ENCODE peak calls at places on chromosomes 2 and 18, in six cellular contexts. C is GM12891, M is H1, T is K562, W is HepG2, P is GM12878. R is an unnamed sample.

GRCh38 chr2:8021942-8022341 is 659.9 kb upstream of the ID2 start:
- DNase-seq in T (no peak), P (no peak), M (no peak), C (no peak), W (no peak), R (no peak)

GRCh38 chr2:232588680-232589585 is 38.4 kb downstream of the EIF4E2 start:
- DNase-seq in P (no peak), T (no peak), C (no peak), M (no peak), W (no peak), R (no peak)

GRCh38 chr2:20611077-20611843 is 39.6 kb downstream of the HS1BP3 start:
- DNase-seq in W (peak; percentile 100), P (no peak), C (no peak), M (no peak), T (peak; percentile 40), R (no peak)

GRCh38 chr18:46281185-46282176 is 177.3 kb downstream of the HAUS1 start:
- DNase-seq in W (peak; percentile 44), P (no peak), M (peak; percentile 50), T (peak; percentile 59), C (peak; percentile 38), R (peak; percentile 39)

GRCh38 chr2:17877811-17878221 is 651 bp upstream of the KCNS3 start:
- DNase-seq in C (peak; percentile 20), W (no peak), M (no peak), T (no peak), P (no peak), R (peak; percentile 24)

GRCh38 chr18:42187611-42188378 is 232.8 kb downstream of the PIK3C3 start:
- DNase-seq in C (no peak), M (no peak), P (peak; percentile 46), W (no peak), T (no peak), R (no peak)

GRCh38 chr2:127859712-127860085 is 1.7 kb upstream of the POLR2D start:
- DNase-seq in W (peak; percentile 54), M (peak; percentile 54), P (no peak), C (peak; percentile 49), T (peak; percentile 70), R (peak; percentile 37)

GRCh38 chr2:29562896-29563295 is 358.5 kb downstream of the ALK start:
- DNase-seq in P (no peak), M (no peak), W (no peak), T (no peak), C (no peak), R (no peak)

GRCh38 chr2:217261452-217261851 is 401.6 kb upstream of the TNP1 start:
- DNase-seq in T (no peak), C (no peak), P (no peak), M (no peak), W (no peak), R (no peak)

GRCh38 chr18:51355841-51356240 is 158.4 kb upstream of the MEX3C start:
- DNase-seq in T (no peak), P (no peak), M (no peak), W (no peak), C (no peak), R (no peak)

GRCh38 chr2:43227830-43228280 is 1.4 kb upstream of the ZFP36L2 start:
- DNase-seq in P (no peak), T (no peak), M (no peak), C (no peak), W (peak; percentile 74), R (no peak)

GRCh38 chr2:122707224-122707824 is 951.9 kb downstream of the TSN start:
- DNase-seq in T (no peak), P (peak; percentile 70), M (no peak), C (no peak), W (no peak), R (no peak)

GRCh38 chr2:231592636-231593145 is at the start of gene TEX44:
- DNase-seq in T (no peak), P (no peak), M (no peak), C (no peak), W (no peak), R (no peak)

GRCh38 chr2:160308915-160309314 is 108.8 kb upstream of the ITGB6 start:
- DNase-seq in T (no peak), W (no peak), M (peak; percentile 23), C (no peak), P (no peak), R (no peak)

GRCh38 chr2:19346983-19347618 is 11.3 kb downstream of the OSR1 start:
- DNase-seq in P (no peak), W (no peak), C (no peak), M (no peak), T (no peak), R (no peak)

GRCh38 chr2:26730950-26731349 is 33.1 kb upstream of the SLC35F6 start:
- DNase-seq in T (no peak), M (no peak), C (no peak), W (no peak), P (no peak), R (no peak)

GRCh38 chr2:238936162-238937052 is 88.5 kb downstream of the TWIST2 start:
- DNase-seq in C (no peak), P (no peak), W (no peak), T (no peak), M (no peak), R (no peak)

GRCh38 chr2:239212553-239213419 is 188.0 kb downstream of the HDAC4 start:
- DNase-seq in W (no peak), P (no peak), C (no peak), M (no peak), T (peak; percentile 39), R (no peak)

GRCh38 chr2:151989378-151989777 is 109.5 kb downstream of the CACNB4 start:
- DNase-seq in P (no peak), W (peak; percentile 70), T (no peak), C (no peak), M (no peak), R (no peak)

GRCh38 chr2:103132536-103133217 is 370.8 kb downstream of the TMEM182 start:
- DNase-seq in C (no peak), T (no peak), M (no peak), W (no peak), P (no peak), R (no peak)

GRCh38 chr2:229563388-229563787 is 151.0 kb downstream of the DNER start:
- DNase-seq in P (no peak), W (no peak), M (no peak), T (no peak), C (no peak), R (no peak)

GRCh38 chr2:127091886-127092285 is 15.1 kb downstream of the BIN1 start:
- DNase-seq in C (no peak), T (no peak), M (no peak), P (no peak), W (no peak), R (no peak)

GRCh38 chr18:63025251-63025710 is 294.3 kb downstream of the BCL2 start:
- DNase-seq in W (no peak), M (no peak), T (no peak), P (no peak), C (no peak), R (no peak)

GRCh38 chr2:101806123-101806522 is 108.6 kb downstream of the MAP4K4 start:
- DNase-seq in P (no peak), C (no peak), W (peak; percentile 35), T (no peak), M (peak; percentile 57), R (no peak)

GRCh38 chr2:230157300-230157699 is 62.5 kb downstream of the SP110 start:
- DNase-seq in T (no peak), C (no peak), M (no peak), P (no peak), W (no peak), R (no peak)

GRCh38 chr2:163717993-163718680 is 17.7 kb downstream of the FIGN start:
- DNase-seq in T (no peak), P (no peak), M (no peak), W (peak; percentile 16), C (no peak), R (no peak)

DNA sequence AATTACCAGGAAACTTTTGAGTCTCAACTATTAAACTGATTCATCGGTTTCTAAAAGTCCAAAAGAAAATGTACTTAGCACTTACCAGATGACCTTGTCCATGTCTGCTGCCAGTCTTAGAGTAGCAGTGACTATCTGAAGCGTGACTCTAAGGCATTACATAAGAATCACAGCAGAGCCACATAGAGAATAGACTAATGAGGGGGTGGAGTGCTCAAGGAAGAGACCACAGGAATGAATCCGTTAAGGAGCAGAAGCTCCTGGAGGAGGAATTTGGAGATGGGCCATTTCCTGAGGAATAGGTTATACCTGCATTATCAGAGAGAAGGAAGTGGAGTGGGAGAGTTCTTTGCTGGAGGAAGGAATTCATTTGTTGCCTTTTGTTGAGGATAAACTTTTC is 116.0 kb downstream of the MAP3K20 start:
- DNase-seq in W (no peak), T (no peak), M (no peak), P (no peak), C (no peak), R (no peak)
- TF ChIP-seq TAF1 in W (no peak), T (no peak), M (no peak), P (no peak), C (no peak), R (no peak)

GRCh38 chr2:69032336-69032735 is 19.4 kb downstream of the ANTXR1 start:
- DNase-seq in W (no peak), P (no peak), C (no peak), M (no peak), T (no peak), R (no peak)

GRCh38 chr2:69031466-69031865 is 18.5 kb downstream of the ANTXR1 start:
- DNase-seq in M (no peak), T (no peak), W (no peak), P (no peak), C (no peak), R (no peak)

GRCh38 chr2:69034845-69035244 is 21.9 kb downstream of the ANTXR1 start:
- DNase-seq in T (no peak), W (no peak), M (no peak), P (no peak), C (no peak), R (no peak)

GRCh38 chr2:69034122-69034521 is 21.1 kb downstream of the ANTXR1 start:
- DNase-seq in W (no peak), C (no peak), P (no peak), M (no peak), T (no peak), R (no peak)

DNA sequence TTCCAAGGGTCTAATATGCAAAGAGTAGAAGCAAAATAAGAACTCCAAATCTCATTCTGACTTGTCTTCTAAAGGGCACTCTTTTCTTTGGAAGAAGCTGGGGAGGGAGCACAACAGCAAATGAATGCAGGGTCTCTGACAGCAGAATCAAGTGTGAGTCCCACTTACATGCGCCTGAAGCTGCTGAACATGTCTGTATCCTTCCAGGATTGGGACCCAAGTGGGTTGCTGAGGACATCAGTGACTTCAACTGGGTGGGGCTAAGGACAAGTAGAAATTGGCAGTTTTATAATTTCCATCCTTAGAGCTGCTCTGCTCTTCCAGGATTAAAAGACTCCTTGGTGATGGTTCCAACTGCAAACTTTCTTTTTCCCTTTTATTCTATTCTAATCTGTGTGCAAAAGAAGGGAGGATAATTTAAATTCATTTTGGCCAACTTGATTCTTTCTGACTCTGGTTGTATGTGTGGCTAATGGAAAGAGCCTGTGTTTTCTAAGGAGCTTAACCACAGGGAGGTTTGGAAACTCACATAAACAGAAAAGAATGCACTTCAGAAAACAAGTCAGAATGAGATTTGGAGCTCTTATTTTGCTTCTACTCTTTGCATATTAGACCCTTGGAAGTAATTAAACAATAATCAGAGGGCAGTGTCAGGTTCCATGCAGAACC is 20.6 kb downstream of the ANTXR1 start:
- DNase-seq in C (no peak), T (no peak), W (no peak), M (no peak), P (no peak), R (no peak)
- TF ChIP-seq POLR2A in C (no peak), T (no peak), W (no peak), M (no peak), P (no peak), R (no peak)

GRCh38 chr2:37740330-37740729 is 68.9 kb upstream of the CDC42EP3 start:
- DNase-seq in C (no peak), T (no peak), P (no peak), M (no peak), W (no peak), R (no peak)
- TF ChIP-seq TAF1 in C (no peak), T (no peak), P (no peak), M (no peak), W (no peak), R (no peak)

GRCh38 chr2:24237313-24237712 is 62.5 kb downstream of the FAM228A start:
- DNase-seq in P (no peak), M (no peak), C (no peak), T (no peak), W (peak; percentile 13), R (no peak)
- TF ChIP-seq POLR2A in P (no peak), M (no peak), C (no peak), T (no peak), W (no peak), R (no peak)

R was measured in GM12892.